ENCODE peak calls at places on chromosome X, in seven cellular contexts. T is GM06990, K is Caco-2, V is GM20000, P is foreskin fibroblast, X is dorsolateral prefrontal cortex, Z is kidney. R is an unnamed sample.

GRCh38 chrX:22323541-22323940 is 50.8 kb downstream of the CBLL2 start:
- DNase-seq in Z (no peak), V (no peak), P (peak), K (no peak), X (no peak), T (no peak), R (no peak)

GRCh38 chrX:3345281-3346081 is 971 bp downstream of the MXRA5 start:
- DNase-seq in X (no peak), V (no peak), T (no peak), Z (peak), P (no peak), K (no peak), R (no peak)

GRCh38 chrX:20968996-20969395 is 405.2 kb upstream of the CNKSR2 start:
- DNase-seq in T (no peak), V (no peak), X (no peak), K (no peak), P (no peak), Z (no peak), R (no peak)

GRCh38 chrX:17809984-17810383 is 51.1 kb downstream of the RAI2 start:
- DNase-seq in V (no peak), K (no peak), T (no peak), Z (no peak), X (no peak), P (no peak), R (no peak)

GRCh38 chrX:53001958-53002357 is 43.6 kb upstream of the FAM156A start:
- DNase-seq in K (no peak), P (no peak), Z (no peak), V (no peak), X (no peak), T (no peak), R (no peak)

GRCh38 chrX:40698851-40699250 is 36.5 kb downstream of the MED14 start:
- DNase-seq in K (no peak), T (no peak), V (no peak), X (no peak), P (no peak), Z (no peak), R (no peak)

GRCh38 chrX:39953879-39954278 is 143.9 kb downstream of the BCOR start:
- DNase-seq in V (no peak), K (peak), X (no peak), Z (peak), P (no peak), T (no peak), R (no peak)

GRCh38 chrX:45849261-45849660 is 648.6 kb upstream of the DIPK2B start:
- DNase-seq in V (peak), P (peak), Z (no peak), X (no peak), K (peak), T (no peak), R (peak)

GRCh38 chrX:22534643-22535042 is 261.9 kb downstream of the CBLL2 start:
- DNase-seq in V (no peak), K (no peak), X (no peak), P (peak), T (no peak), Z (no peak), R (no peak)

GRCh38 chrX:84363674-84364073 is 138.6 kb downstream of the HDX start:
- DNase-seq in K (no peak), Z (no peak), T (no peak), X (no peak), P (no peak), V (no peak), R (no peak)

GRCh38 chrX:148929686-148930085 is 429.3 kb downstream of the AFF2 start:
- DNase-seq in X (no peak), Z (no peak), V (no peak), T (no peak), K (no peak), P (peak), R (no peak)

GRCh38 chrX:103913356-103914020 is 48.9 kb upstream of the TMSB15B start:
- DNase-seq in P (no peak), T (no peak), Z (no peak), V (no peak), X (no peak), K (peak), R (no peak)

GRCh38 chrX:45363596-45363995 is 162.9 kb upstream of the DIPK2B start:
- DNase-seq in X (no peak), K (no peak), Z (no peak), P (no peak), V (no peak), T (no peak), R (no peak)

GRCh38 chrX:16465081-16465876 is 184.7 kb upstream of the S100G start:
- DNase-seq in X (no peak), K (no peak), Z (no peak), V (no peak), T (no peak), P (no peak), R (no peak)

GRCh38 chrX:73563740-73564073 is 710 bp downstream of the CHIC1 start:
- DNase-seq in Z (no peak), P (no peak), X (no peak), T (peak), V (peak), K (no peak), R (no peak)

GRCh38 chrX:14676431-14676830 is 147.1 kb downstream of the GLRA2 start:
- DNase-seq in K (no peak), T (no peak), V (no peak), Z (no peak), X (no peak), P (peak), R (no peak)

GRCh38 chrX:117834076-117834475 is 282.5 kb downstream of the KLHL13 start:
- DNase-seq in Z (no peak), V (no peak), K (no peak), X (no peak), T (no peak), P (no peak), R (no peak)

GRCh38 chrX:119015407-119016242 is 41.2 kb downstream of the LONRF3 start:
- DNase-seq in K (no peak), Z (peak), V (peak), X (no peak), T (peak), P (peak), R (peak)

GRCh38 chrX:21153503-21153902 is 220.7 kb upstream of the CNKSR2 start:
- DNase-seq in K (no peak), X (no peak), P (no peak), T (no peak), Z (no peak), V (no peak), R (no peak)

GRCh38 chrX:102154900-102155805 is 624 bp downstream of the BEX5 start:
- DNase-seq in T (no peak), P (no peak), Z (peak), V (no peak), K (no peak), X (peak), R (no peak)

GRCh38 chrX:53395605-53396298 is 26.7 kb downstream of the SMC1A start:
- DNase-seq in Z (no peak), T (no peak), X (no peak), V (no peak), P (no peak), K (no peak), R (no peak)

GRCh38 chrX:105315301-105315700 is 94.8 kb upstream of the TEX13A start:
- DNase-seq in V (no peak), T (no peak), P (no peak), Z (no peak), X (no peak), K (no peak), R (no peak)

GRCh38 chrX:10239611-10240064 is 82.9 kb downstream of the CLCN4 start:
- DNase-seq in Z (no peak), K (no peak), V (no peak), X (no peak), T (no peak), P (peak), R (no peak)

GRCh38 chrX:131677655-131678628 is 134.1 kb downstream of the OR13H1 start:
- DNase-seq in X (peak), T (peak), V (peak), Z (peak), K (peak), P (no peak), R (peak)

GRCh38 chrX:70039758-70040157 is 10.0 kb downstream of the AWAT2 start:
- DNase-seq in K (no peak), T (no peak), Z (no peak), X (no peak), P (no peak), V (no peak), R (no peak)

GRCh38 chrX:86171366-86171765 is 23.1 kb downstream of the DACH2 start:
- DNase-seq in T (no peak), Z (no peak), P (no peak), K (peak), X (no peak), V (no peak), R (no peak)

GRCh38 chrX:22234380-22234779 is 38.3 kb upstream of the CBLL2 start:
- DNase-seq in Z (no peak), T (no peak), V (no peak), K (no peak), X (no peak), P (no peak), R (no peak)

GRCh38 chrX:69319376-69319775 is 154.1 kb upstream of the PJA1 start:
- DNase-seq in X (peak), Z (no peak), K (no peak), V (no peak), P (no peak), T (no peak), R (no peak)

GRCh38 chrX:11784543-11784942 is 26.5 kb downstream of the MSL3 start:
- DNase-seq in K (no peak), X (no peak), V (no peak), T (no peak), P (no peak), Z (no peak), R (no peak)

GRCh38 chrX:9644335-9644734 is 121.3 kb downstream of the GPR143 start:
- DNase-seq in V (peak), P (no peak), X (no peak), K (no peak), Z (no peak), T (peak), R (peak)

GRCh38 chrX:20418809-20419208 is 152.1 kb upstream of the RPS6KA3 start:
- DNase-seq in T (no peak), P (no peak), K (no peak), V (no peak), X (no peak), Z (no peak), R (no peak)

GRCh38 chrX:71996826-71997225 is 86.2 kb downstream of the NHSL2 start:
- DNase-seq in X (no peak), Z (no peak), T (no peak), V (no peak), P (no peak), K (no peak), R (no peak)

GRCh38 chrX:118228456-118228855 is 111.8 kb upstream of the KLHL13 start:
- DNase-seq in Z (no peak), P (no peak), V (no peak), T (no peak), X (no peak), K (no peak), R (no peak)

GRCh38 chrX:3582421-3582820 is 131.0 kb downstream of the PRKX start:
- DNase-seq in K (no peak), V (no peak), T (no peak), P (peak), Z (no peak), X (no peak), R (no peak)

GRCh38 chrX:40174594-40175415 is 77.0 kb upstream of the BCOR start:
- DNase-seq in X (no peak), V (peak), K (peak), P (no peak), Z (peak), T (no peak), R (no peak)

GRCh38 chrX:15530318-15530717 is 29.7 kb downstream of the BMX start:
- DNase-seq in V (no peak), K (no peak), P (no peak), T (no peak), X (no peak), Z (no peak), R (no peak)

GRCh38 chrX:107818900-107819521 is 6.7 kb upstream of the MID2 start:
- DNase-seq in V (no peak), X (no peak), K (peak), T (no peak), P (no peak), Z (no peak), R (no peak)

GRCh38 chrX:41180194-41180902 is 95.1 kb downstream of the USP9X start:
- DNase-seq in V (peak), P (peak), T (peak), X (peak), K (peak), Z (no peak), R (peak)

GRCh38 chrX:12974797-12975669 is at the start of gene TMSB4X:
- DNase-seq in P (peak), Z (peak), T (peak), X (peak), K (peak), V (peak), R (peak)

GRCh38 chrX:85243155-85243554 is 424 bp downstream of the SATL1 start:
- DNase-seq in X (no peak), Z (no peak), K (no peak), P (no peak), T (no peak), V (peak), R (no peak)

DNA sequence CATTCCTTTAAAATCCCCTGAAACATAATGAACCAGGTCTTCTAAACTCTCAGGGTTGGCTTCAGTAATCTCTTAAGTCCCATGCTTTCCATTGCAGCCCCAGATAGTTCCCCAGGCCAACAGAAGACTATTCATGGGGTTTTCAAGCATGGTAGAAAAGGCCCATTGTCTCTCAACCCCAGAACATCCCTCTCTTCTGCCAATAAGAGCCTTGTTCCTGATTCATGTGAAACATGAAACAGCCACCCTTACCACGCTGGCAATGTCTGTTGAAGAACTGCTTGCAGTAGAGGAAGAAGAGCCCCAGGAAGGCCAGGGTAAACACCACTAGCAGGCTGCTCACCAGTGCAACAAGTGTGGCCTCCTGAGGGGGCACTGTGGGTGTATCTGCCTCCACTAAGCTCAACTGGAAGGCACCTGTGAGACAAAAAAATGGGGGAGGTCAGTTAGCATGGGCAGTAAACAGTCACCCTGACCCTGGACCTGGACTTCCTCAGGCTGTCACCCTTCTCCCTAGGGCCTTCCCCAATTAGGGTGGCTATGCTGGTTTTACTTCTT is 36.4 kb downstream of the EDA2R start:
- DNase-seq in Z (no peak), X (no peak), V (no peak), P (no peak), K (no peak), T (no peak), R (no peak)
- TF ChIP-seq CTCF in Z (no peak), X (no peak), V (no peak), P (no peak), K (no peak), T (no peak), R (no peak)

GRCh38 chrX:154761977-154762528 is 611 bp upstream of the DKC1 start:
- DNase-seq in X (no peak), K (no peak), V (no peak), Z (no peak), T (no peak), P (no peak), R (no peak)

GRCh38 chrX:154758696-154759095 is 4.0 kb upstream of the DKC1 start:
- DNase-seq in P (no peak), K (no peak), T (no peak), Z (no peak), V (no peak), X (no peak), R (no peak)

GRCh38 chrX:154762529-154763296 is at the start of gene DKC1:
- DNase-seq in T (peak), V (peak), P (peak), X (peak), K (peak), Z (peak), R (peak)
- TF ChIP-seq CTCF in T (no peak), V (no peak), P (no peak), X (no peak), K (no peak), Z (no peak), R (no peak)

DNA sequence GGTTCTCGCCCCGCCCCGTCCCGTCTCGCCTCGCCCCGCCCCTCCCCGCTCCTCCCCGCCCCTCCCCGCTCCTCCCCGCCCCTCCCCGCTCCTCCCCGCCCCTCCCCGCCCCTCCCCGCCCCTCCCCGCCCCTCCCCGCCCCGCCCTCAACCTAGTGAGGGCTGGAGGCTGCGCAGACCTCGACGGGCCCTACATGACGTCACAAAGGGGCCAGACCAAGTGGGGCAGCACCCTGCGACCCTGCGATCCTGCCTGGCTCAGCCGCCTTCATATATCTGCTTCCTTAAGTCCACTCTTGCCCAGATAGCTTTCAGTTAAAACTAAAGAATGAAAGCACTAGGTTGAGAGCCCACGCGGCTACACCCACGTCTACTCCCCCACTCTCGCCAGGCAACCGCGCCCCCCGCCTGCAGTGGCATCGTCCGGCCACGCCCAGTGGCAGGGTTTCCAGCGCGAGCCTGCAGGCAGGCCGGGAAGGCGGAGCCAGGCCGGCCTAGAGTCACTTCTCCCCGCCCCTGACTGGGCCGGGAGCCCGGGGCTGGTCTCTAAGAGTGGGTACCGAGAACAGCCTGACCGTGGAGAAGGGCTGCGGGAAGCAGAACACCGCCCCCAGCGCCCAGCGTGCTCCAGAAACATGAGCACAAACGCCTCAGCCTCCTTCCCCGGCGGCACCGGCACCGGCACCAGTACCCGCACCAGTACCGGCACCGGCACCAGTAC is 1.5 kb upstream of the MAOA start:
- DNase-seq in V (peak), P (peak), T (peak), Z (peak), X (peak), K (peak), R (peak)
- TF ChIP-seq CTCF in V (no peak), P (no peak), T (no peak), Z (no peak), X (peak), K (peak), R (no peak)

DNA sequence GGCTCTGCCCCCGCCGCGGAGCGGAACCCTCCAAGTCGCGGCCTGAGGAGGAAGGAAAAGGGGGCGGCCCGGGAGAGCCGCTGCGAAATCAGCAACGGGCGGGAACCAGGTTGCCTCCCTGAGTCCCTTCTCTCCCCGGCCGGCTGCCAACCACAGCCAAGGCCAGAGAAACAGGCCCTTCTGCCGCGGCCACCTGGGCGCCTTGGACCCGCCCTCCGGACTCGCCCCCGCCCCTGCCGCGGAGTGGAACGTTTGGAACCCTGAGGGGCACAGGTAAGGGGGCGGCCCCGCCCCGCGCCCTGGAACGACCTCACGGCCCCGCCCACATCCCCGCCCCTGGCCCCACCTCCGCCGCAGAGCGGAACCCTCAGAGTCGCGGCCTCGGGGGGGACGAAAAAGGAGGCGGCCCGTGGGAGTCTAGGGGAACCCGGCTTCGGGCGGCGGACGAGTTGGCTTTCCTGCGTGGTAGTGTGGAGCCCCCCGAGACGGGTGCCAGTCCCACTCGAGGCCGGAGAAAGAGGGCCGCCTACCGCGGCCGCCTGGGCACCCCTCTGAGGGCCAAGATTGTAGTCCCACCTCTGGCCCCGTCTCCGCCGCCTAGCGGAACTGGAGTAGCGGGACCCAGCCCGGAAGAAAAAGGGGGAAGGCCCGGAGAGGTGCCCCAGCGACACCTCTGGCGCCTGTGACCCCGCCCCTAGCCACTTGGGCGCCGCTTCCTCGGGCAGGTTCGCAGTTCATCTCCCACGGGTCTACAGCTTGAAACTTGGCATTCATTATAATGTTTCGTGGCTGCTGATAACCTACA is 669 bp upstream of the PHKA2 start:
- DNase-seq in Z (peak), P (peak), T (peak), V (peak), K (peak), X (peak), R (peak)
- TF ChIP-seq CTCF in Z (no peak), P (peak), T (peak), V (no peak), K (peak), X (peak), R (peak)

GRCh38 chrX:136336623-136337022 is 35.9 kb downstream of the ADGRG4 start:
- DNase-seq in V (no peak), P (no peak), X (no peak), T (no peak), K (no peak), Z (no peak), R (no peak)
- TF ChIP-seq CTCF in V (peak), P (no peak), X (peak), T (peak), K (no peak), Z (no peak), R (no peak)

DNA sequence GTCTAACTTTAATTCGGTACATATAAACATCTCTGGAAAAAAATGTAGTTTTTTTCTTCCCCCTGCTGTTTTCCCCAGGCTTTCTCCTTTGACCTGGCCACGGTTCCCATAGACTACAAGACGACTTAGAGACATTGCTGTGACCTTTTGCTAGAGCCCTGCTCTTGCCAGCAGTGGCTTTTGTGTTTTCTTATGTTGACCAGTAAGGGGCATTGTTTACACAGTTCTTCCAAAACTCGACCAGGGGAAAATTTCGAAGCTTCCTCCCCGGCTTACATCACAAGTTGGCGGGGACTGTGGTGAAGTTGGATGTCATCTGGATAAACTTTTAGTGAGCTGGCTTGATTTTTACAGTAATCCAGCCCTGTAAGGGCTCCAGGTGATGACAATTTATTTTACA is 9.3 kb downstream of the CCDC160 start:
- DNase-seq in V (no peak), Z (no peak), K (no peak), X (no peak), P (no peak), T (no peak), R (no peak)
- TF ChIP-seq CTCF in V (no peak), Z (no peak), K (no peak), X (no peak), P (no peak), T (peak), R (no peak)